ENCODE peak calls at places on chromosomes 6 and 20, in five cellular contexts. N, A, G, Q and W are unnamed samples.

GRCh38 chr6:65557224-65557623 is 149.8 kb downstream of the EYS start:
- DNase-seq in N (no peak), A (no peak), G (no peak), Q (no peak), W (no peak)

GRCh38 chr20:34246126-34246626 is 5.0 kb downstream of the ASIP start:
- DNase-seq in N (no peak), A (no peak), G (no peak), Q (no peak), W (no peak)

GRCh38 chr20:4082406-4083102 is 67.2 kb upstream of the RNF24 start:
- DNase-seq in N (peak; percentile 97), A (peak; percentile 33), G (peak; percentile 82), Q (no peak), W (peak; percentile 89)

GRCh38 chr6:86016567-86016966 is 373.9 kb upstream of the SYNCRIP start:
- DNase-seq in N (peak; percentile 32), A (no peak), G (no peak), Q (no peak), W (no peak)

GRCh38 chr20:35059612-35060011 is 33.0 kb downstream of the TRPC4AP start:
- DNase-seq in N (no peak), A (no peak), G (no peak), Q (no peak), W (no peak)

GRCh38 chr6:159501558-159501957 is 191.5 kb downstream of the SOD2 start:
- DNase-seq in N (no peak), A (no peak), G (no peak), Q (no peak), W (no peak)

GRCh38 chr6:44508646-44509045 is 121.1 kb downstream of the CDC5L start:
- DNase-seq in N (no peak), A (no peak), G (peak; percentile 85), Q (no peak), W (peak; percentile 59)

GRCh38 chr6:120056085-120056484 is 706.5 kb upstream of the MAN1A1 start:
- DNase-seq in N (peak; percentile 78), A (no peak), G (no peak), Q (peak; percentile 33), W (no peak)

GRCh38 chr20:46872315-46873211 is 22.1 kb upstream of the EYA2 start:
- DNase-seq in N (no peak), A (no peak), G (peak; percentile 72), Q (no peak), W (no peak)

GRCh38 chr6:16712250-16712930 is 48.9 kb downstream of the ATXN1 start:
- DNase-seq in N (no peak), A (no peak), G (no peak), Q (no peak), W (peak; percentile 45)

GRCh38 chr6:164832410-164832809 is 477.0 kb downstream of the C6orf118 start:
- DNase-seq in N (no peak), A (no peak), G (no peak), Q (no peak), W (no peak)
- H3K23ac ChIP-seq in N (no peak overlapping the region), A (no peak overlapping the region), G (no peak overlapping the region), Q (no peak overlapping the region), W (no peak overlapping the region)

DNA sequence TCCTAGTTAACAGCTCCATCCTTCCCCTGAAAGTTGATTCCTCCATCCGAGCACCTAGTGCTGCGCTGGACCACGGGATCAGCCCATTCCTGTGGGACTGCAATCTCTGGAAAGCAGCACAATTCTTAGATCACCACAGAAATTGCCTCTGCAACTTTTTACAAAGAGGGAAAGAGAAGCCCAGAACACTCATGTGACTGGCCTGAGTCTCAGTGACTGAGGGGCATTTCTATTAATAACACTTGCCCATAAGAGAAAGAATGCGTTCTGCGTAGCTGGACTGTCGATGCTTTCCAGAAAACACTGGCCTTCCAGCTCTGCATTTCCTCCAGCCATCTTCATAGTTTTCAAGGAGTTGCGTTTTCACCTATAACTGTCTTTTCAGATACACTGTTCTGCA is 18.3 kb downstream of the MPC1 start:
- DNase-seq in N (no peak), A (no peak), G (no peak), Q (no peak), W (no peak)
- H2BK15ac ChIP-seq in N (peak overlapping the region; percentile 98), A (no peak overlapping the region), G (no peak overlapping the region), Q (no peak overlapping the region), W (no peak overlapping the region)

GRCh38 chr6:42138630-42139619 is 3.5 kb downstream of the C6orf132 start:
- DNase-seq in N (peak; percentile 85), A (peak; percentile 58), G (peak; percentile 42), Q (no peak), W (peak; percentile 60)
- H3K4me3 ChIP-seq in N (no peak overlapping the region), A (no peak overlapping the region), G (no peak overlapping the region), Q (no peak overlapping the region), W (no peak overlapping the region)

GRCh38 chr6:6634735-6635075 is 46.2 kb downstream of the LY86 start:
- DNase-seq in N (no peak), A (no peak), G (no peak), Q (no peak), W (no peak)

GRCh38 chr6:6633898-6634734 is 45.6 kb downstream of the LY86 start:
- DNase-seq in N (no peak), A (no peak), G (no peak), Q (no peak), W (no peak)

GRCh38 chr6:6629416-6629815 is 40.9 kb downstream of the LY86 start:
- DNase-seq in N (no peak), A (no peak), G (no peak), Q (no peak), W (no peak)

GRCh38 chr6:6631526-6632276 is 43.2 kb downstream of the LY86 start:
- DNase-seq in N (no peak), A (no peak), G (no peak), Q (no peak), W (no peak)

GRCh38 chr6:6631053-6631452 is 42.5 kb downstream of the LY86 start:
- DNase-seq in N (no peak), A (no peak), G (no peak), Q (no peak), W (no peak)
- H3K23ac ChIP-seq in N (no peak overlapping the region), A (no peak overlapping the region), G (no peak overlapping the region), Q (no peak overlapping the region), W (no peak overlapping the region)

DNA sequence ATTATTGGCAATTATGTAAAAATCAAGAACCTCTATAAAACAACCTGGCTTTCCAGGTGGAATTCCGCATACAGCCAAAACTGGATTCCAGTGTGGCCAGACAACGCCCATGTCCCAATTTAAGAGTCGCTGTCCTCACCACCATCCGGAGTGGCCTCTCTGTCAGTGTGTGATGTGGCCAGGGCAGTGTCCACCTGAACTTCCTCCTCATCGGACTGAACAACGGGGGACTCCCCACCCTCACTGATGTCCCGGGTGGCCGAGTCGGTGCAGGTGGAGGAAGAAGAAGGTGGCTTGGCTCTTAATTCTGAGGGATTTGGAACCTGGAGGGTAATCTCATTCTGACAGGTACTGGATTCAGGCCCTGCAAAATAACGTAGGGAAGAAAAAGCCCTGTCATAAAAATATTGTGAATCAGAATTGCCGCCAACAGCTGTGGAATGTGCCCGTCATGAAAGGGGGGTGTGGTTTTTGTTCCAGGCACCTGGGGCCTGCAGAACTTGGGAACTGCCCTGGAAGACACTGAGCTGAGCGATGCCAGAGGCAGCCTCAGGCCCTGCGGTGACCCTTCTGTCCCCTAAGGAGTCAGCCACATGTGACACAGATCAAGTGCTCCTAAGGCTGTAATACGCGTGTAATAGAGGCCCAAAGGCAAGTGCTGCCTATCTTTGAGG is 139.8 kb downstream of the DTNBP1 start:
- DNase-seq in N (no peak), A (no peak), G (no peak), Q (no peak), W (no peak)
- H2BK15ac ChIP-seq in N (no peak overlapping the region), A (no peak overlapping the region), G (no peak overlapping the region), Q (no peak overlapping the region), W (no peak overlapping the region)

GRCh38 chr20:33237989-33238388 is 2.2 kb downstream of the BPIFA1 start:
- DNase-seq in N (no peak), A (no peak), G (no peak), Q (no peak), W (no peak)

GRCh38 chr20:33236351-33236750 is 555 bp downstream of the BPIFA1 start:
- DNase-seq in N (no peak), A (no peak), G (no peak), Q (no peak), W (no peak)

GRCh38 chr20:33233129-33233774 is 2.5 kb upstream of the BPIFA1 start:
- DNase-seq in N (peak; percentile 55), A (no peak), G (no peak), Q (peak; percentile 21), W (no peak)

GRCh38 chr20:33234050-33234449 is 1.7 kb upstream of the BPIFA1 start:
- DNase-seq in N (no peak), A (no peak), G (no peak), Q (no peak), W (no peak)

DNA sequence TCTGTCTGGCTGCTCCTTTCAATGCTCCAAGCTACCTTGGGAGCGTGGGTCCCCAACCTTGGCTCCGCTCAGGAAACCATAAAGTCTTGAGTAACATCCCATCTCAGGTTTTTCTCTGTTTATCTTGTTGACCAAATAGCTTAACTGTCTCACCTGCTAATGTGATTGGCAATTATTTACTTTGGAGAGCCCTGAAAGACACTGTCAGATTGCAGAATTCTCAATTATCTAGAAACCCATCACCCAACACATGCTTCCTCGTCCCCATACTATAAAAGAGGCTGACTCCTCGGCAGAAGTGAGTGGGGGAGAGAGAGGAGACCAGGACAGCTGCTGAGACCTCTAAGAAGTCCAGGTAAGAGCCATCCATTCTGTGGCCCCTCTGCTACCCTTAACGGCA is at the start of gene BPIFA1:
- DNase-seq in N (no peak), A (no peak), G (no peak), Q (no peak), W (no peak)
- H3K4me3 ChIP-seq in N (no peak within 1 kb of the TSS), A (no peak within 1 kb of the TSS), G (no peak within 1 kb of the TSS), Q (no peak within 1 kb of the TSS), W (no peak within 1 kb of the TSS)